ENCODE peak calls at places on chromosome 6, in eight cellular contexts. G, T, H, Q, N, L, C and M are unnamed samples.
A peak's percentile ranks its signal among the peaks of the same experiment; 100 is the strongest.

GRCh38 chr6:14924126-14925024 is 321.5 kb upstream of the JARID2 start:
- DNase-seq in G (no peak), T (no peak), H (no peak), Q (no peak), N (no peak), L (no peak), C (no peak), M (no peak)

GRCh38 chr6:156336096-156336495 is 441.1 kb upstream of the ARID1B start:
- DNase-seq in G (no peak), T (no peak), H (no peak), Q (no peak), N (no peak), L (no peak), C (no peak), M (no peak)

GRCh38 chr6:109770779-109771178 is 79.7 kb downstream of the FIG4 start:
- DNase-seq in G (no peak), T (no peak), H (no peak), Q (no peak), N (no peak), L (no peak), C (no peak), M (no peak)

GRCh38 chr6:15534970-15535369 is 127.9 kb downstream of the DTNBP1 start:
- DNase-seq in G (no peak), T (no peak), H (no peak), Q (no peak), N (no peak), L (no peak), C (no peak), M (no peak)

GRCh38 chr6:170433163-170434095 is 119.7 kb downstream of the PSMB1 start:
- DNase-seq in G (no peak), T (no peak), H (no peak), Q (no peak), N (no peak), L (no peak), C (no peak), M (no peak)

GRCh38 chr6:136510299-136510698 is 39.9 kb downstream of the MAP7 start:
- DNase-seq in G (no peak), T (no peak), H (no peak), Q (no peak), N (no peak), L (no peak), C (no peak), M (no peak)

GRCh38 chr6:10999994-11000393 is 44.1 kb downstream of the ELOVL2 start:
- DNase-seq in G (peak; percentile 17), T (no peak), H (no peak), Q (no peak), N (no peak), L (no peak), C (peak; percentile 16), M (peak; percentile 7)

GRCh38 chr6:89298680-89299450 is 16.2 kb downstream of the GABRR2 start:
- DNase-seq in G (no peak), T (peak; percentile 43), H (no peak), Q (peak; percentile 4), N (no peak), L (peak; percentile 58), C (peak; percentile 22), M (no peak)

GRCh38 chr6:130853555-130854183 is 26.5 kb downstream of the SMLR1 start:
- DNase-seq in G (no peak), T (no peak), H (no peak), Q (no peak), N (no peak), L (peak; percentile 14), C (peak; percentile 62), M (no peak)

GRCh38 chr6:39419607-39420006 is 97.1 kb upstream of the KCNK16 start:
- DNase-seq in G (no peak), T (no peak), H (no peak), Q (no peak), N (no peak), L (no peak), C (no peak), M (no peak)

GRCh38 chr6:41767112-41767946 is 12.4 kb downstream of the FRS3 start:
- DNase-seq in G (peak; percentile 85), T (no peak), H (peak; percentile 34), Q (no peak), N (no peak), L (peak; percentile 94), C (peak; percentile 82), M (peak; percentile 73)

GRCh38 chr6:40328376-40328987 is 258.7 kb downstream of the LRFN2 start:
- DNase-seq in G (no peak), T (no peak), H (no peak), Q (no peak), N (peak; percentile 38), L (peak; percentile 66), C (no peak), M (no peak)

GRCh38 chr6:35391240-35391968 is 49.0 kb downstream of the PPARD start:
- DNase-seq in G (no peak), T (no peak), H (no peak), Q (no peak), N (no peak), L (peak; percentile 98), C (peak; percentile 90), M (peak; percentile 39)

GRCh38 chr6:154356690-154357089 is at the start of gene IPCEF1:
- DNase-seq in G (no peak), T (no peak), H (no peak), Q (no peak), N (no peak), L (no peak), C (no peak), M (no peak)

GRCh38 chr6:13354331-13355042 is 26.1 kb upstream of the TBC1D7 start:
- DNase-seq in G (no peak), T (no peak), H (no peak), Q (no peak), N (peak; percentile 22), L (peak; percentile 56), C (peak; percentile 81), M (no peak)

GRCh38 chr6:50185006-50185405 is 135.3 kb upstream of the DEFB112 start:
- DNase-seq in G (no peak), T (no peak), H (no peak), Q (no peak), N (peak; percentile 28), L (peak; percentile 3), C (no peak), M (no peak)

GRCh38 chr6:157760137-157760536 is 62.9 kb upstream of the SNX9 start:
- DNase-seq in G (no peak), T (no peak), H (no peak), Q (no peak), N (no peak), L (no peak), C (no peak), M (no peak)

GRCh38 chr6:157759028-157759427 is 64.0 kb upstream of the SNX9 start:
- DNase-seq in G (no peak), T (no peak), H (no peak), Q (no peak), N (no peak), L (peak; percentile 24), C (no peak), M (no peak)

GRCh38 chr6:157756708-157757429 is 66.2 kb upstream of the SNX9 start:
- DNase-seq in G (peak; percentile 90), T (peak; percentile 64), H (peak; percentile 95), Q (peak; percentile 68), N (peak; percentile 88), L (peak; percentile 77), C (peak; percentile 80), M (peak; percentile 49)

GRCh38 chr6:157757430-157758403 is 65.3 kb upstream of the SNX9 start:
- DNase-seq in G (no peak), T (no peak), H (no peak), Q (no peak), N (no peak), L (no peak), C (no peak), M (no peak)

GRCh38 chr6:157758516-157759023 is 64.5 kb upstream of the SNX9 start:
- DNase-seq in G (no peak), T (no peak), H (no peak), Q (no peak), N (no peak), L (no peak), C (no peak), M (no peak)
- TF ChIP-seq CTCF in G (no peak), T (no peak), H (no peak), Q (no peak), N (no peak), L (no peak), C (no peak), M (no peak)

DNA sequence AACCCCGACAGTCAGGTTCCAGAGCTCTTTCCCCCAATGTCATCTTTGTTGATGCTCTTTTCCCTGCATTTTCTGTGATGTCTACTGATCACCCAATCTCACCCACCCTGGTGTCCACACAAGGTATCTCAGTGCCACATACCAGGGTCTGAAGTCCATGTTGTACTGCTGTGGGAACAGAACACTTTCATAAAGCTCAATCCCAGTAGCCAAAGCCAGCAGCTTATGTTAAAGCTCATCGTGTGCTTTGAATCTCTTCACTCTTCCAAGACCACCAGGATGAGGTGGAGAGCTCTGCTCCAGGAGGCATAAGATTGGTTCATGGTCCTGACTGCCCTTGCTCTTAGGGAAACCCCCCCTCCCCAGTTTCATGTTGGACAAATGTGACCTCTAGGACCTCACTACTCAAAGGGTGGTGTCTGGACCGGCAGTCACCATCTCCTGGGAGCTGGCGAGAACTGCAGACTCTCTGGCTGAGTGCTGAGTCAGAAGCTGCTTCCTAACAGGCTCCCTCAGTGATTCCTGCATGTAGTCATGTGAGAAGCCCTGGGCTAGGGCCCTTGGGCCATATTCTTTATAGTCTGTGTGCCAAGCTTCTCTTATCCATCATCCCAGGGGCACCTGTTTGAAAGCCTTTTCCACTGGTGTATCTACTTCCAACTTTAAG is 13.4 kb upstream of the CPNE5 start:
- DNase-seq in G (no peak), T (no peak), H (no peak), Q (no peak), N (no peak), L (peak; percentile 72), C (peak; percentile 68), M (no peak)
- TF ChIP-seq CTCF in G (no peak), T (no peak), H (no peak), Q (no peak), N (no peak), L (no peak), C (peak; percentile 7), M (no peak)

GRCh38 chr6:73652637-73653570 is 888 bp downstream of the SLC17A5 start:
- DNase-seq in G (peak; percentile 64), T (peak; percentile 73), H (peak; percentile 54), Q (peak; percentile 59), N (peak; percentile 49), L (peak; percentile 68), C (peak; percentile 43), M (no peak)
- TF ChIP-seq CTCF in G (peak; percentile 45), T (peak; percentile 15), H (peak; percentile 2), Q (peak; percentile 40), N (no peak), L (peak; percentile 49), C (peak; percentile 61), M (peak; percentile 38)

DNA sequence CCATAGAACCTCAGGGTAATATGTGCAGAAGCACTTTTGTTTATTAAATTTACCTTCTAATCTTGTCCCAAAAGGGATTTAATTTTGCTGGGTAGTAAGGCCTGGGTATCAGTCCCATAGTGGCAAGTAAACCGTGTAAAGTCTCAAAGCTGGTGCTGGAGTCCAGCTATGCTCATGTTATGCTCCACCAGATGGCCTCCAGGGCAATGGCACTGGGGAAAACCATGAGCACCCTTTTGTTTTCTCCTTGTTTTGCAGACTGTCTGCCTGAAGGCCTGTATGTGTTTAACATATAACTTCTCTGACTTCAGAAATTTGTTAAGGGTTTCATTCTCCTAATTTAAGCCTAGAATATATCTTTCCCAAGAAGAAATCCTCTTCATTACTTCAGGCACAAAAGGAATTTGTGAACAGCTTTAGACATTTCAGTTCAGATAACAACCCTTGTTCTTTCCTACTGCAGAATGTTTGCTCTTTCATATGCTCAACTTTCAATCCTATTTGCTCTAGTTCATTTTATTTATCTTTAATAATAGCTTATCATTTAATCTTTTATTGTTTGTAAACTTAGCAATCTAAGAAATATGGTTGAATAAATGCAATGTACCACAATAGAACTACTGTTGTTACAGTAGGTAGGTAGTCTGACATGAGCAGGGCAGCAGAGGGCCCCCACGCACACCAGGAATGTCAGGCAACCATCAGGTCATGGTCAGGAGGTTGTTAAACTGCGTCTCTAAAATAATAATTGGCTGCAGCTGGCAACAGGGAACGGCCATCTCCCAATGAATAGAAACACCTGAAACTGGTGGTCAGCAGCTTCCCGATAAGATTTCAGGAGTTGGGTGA is 162.8 kb downstream of the TENT5A start:
- DNase-seq in G (no peak), T (no peak), H (no peak), Q (no peak), N (no peak), L (no peak), C (no peak), M (no peak)
- TF ChIP-seq CTCF in G (no peak), T (no peak), H (no peak), Q (no peak), N (no peak), L (no peak), C (no peak), M (no peak)